ENCODE peak calls at places on chromosomes 12 and 14, in seven cellular contexts. Q is nephron progenitor cell; P is hypothalamus; T is effector memory CD8-positive, alpha-beta T cell; I is activated CD8-positive, alpha-beta T cell treated with anti-CD3 and anti-CD28 coated beads for 36 hours; G is cardiac fibroblast; X is iPS-NIHi11. C is an unnamed sample.

GRCh38 chr12:101857043-101857558 is 20.3 kb upstream of the DRAM1 start:
- DNase-seq in Q (no peak), P (no peak), T (no peak), I (no peak), G (peak), X (no peak), C (peak)

GRCh38 chr14:98138666-98139065 is 1133.3 kb downstream of the BCL11B start:
- DNase-seq in Q (peak), P (no peak), T (peak), I (peak), G (no peak), X (peak), C (peak)

GRCh38 chr12:70549340-70550179 is 87.7 kb downstream of the PTPRB start:
- DNase-seq in Q (no peak), P (no peak), T (no peak), I (no peak), G (peak), X (no peak), C (peak)

GRCh38 chr12:22982635-22983034 is 357.7 kb downstream of the ETNK1 start:
- DNase-seq in Q (no peak), P (no peak), T (no peak), I (no peak), G (no peak), X (no peak), C (no peak)

GRCh38 chr12:11482955-11483354 is 87.6 kb upstream of the PRB2 start:
- DNase-seq in Q (no peak), P (no peak), T (no peak), I (no peak), G (peak), X (no peak), C (no peak)

GRCh38 chr14:103932791-103933490 is 4.7 kb downstream of the TDRD9 start:
- DNase-seq in Q (no peak), P (no peak), T (no peak), I (no peak), G (no peak), X (no peak), C (no peak)

GRCh38 chr12:113075137-113075683 is 18.7 kb downstream of the DTX1 start:
- DNase-seq in Q (no peak), P (no peak), T (no peak), I (peak), G (no peak), X (no peak), C (peak)

GRCh38 chr12:45966486-45966885 is 23.9 kb downstream of the SCAF11 start:
- DNase-seq in Q (no peak), P (no peak), T (no peak), I (no peak), G (peak), X (peak), C (no peak)

GRCh38 chr12:116735951-116736599 is 1.8 kb downstream of the SPRING1 start:
- DNase-seq in Q (no peak), P (no peak), T (no peak), I (no peak), G (no peak), X (no peak), C (peak)

GRCh38 chr14:94897092-94897491 is 127.2 kb upstream of the GSC start:
- DNase-seq in Q (no peak), P (no peak), T (no peak), I (no peak), G (peak), X (no peak), C (no peak)

GRCh38 chr12:8948711-8949524 is 527 bp downstream of the M6PR start:
- DNase-seq in Q (peak), P (no peak), T (no peak), I (peak), G (peak), X (no peak), C (peak)

GRCh38 chr12:111368291-111368683 is 608 bp downstream of the PHETA1 start:
- DNase-seq in Q (peak), P (no peak), T (no peak), I (no peak), G (no peak), X (no peak), C (no peak)

GRCh38 chr14:95774265-95775160 is 60.6 kb upstream of the TCL1A start:
- DNase-seq in Q (peak), P (no peak), T (peak), I (peak), G (peak), X (peak), C (peak)

GRCh38 chr14:90644882-90645281 is 171.3 kb downstream of the TTC7B start:
- DNase-seq in Q (no peak), P (no peak), T (no peak), I (no peak), G (peak), X (no peak), C (no peak)

GRCh38 chr14:96149131-96149530 is 55.5 kb upstream of the BDKRB2 start:
- DNase-seq in Q (no peak), P (no peak), T (no peak), I (no peak), G (no peak), X (no peak), C (no peak)

C was measured in GM12865.